ENCODE peak calls at places on chromosome 22, in four cellular contexts. T is activated CD4-positive, alpha-beta T cell treated with anti-CD3 and anti-CD28 coated beads, Interleukin-2, amount 10 ng/mL, durations not matched to agents 7 days and 5 days; K is memory B cell; H is C1 segment of cervical spinal cord. M is an unnamed sample.

GRCh38 chr22:33274214-33274828 is 216.1 kb upstream of the SYN3 start:
- DNase-seq in H (no peak), K (peak; percentile 59), T (peak; percentile 16), M (peak; percentile 22)

GRCh38 chr22:42611076-42611475 is 3.6 kb downstream of the POLDIP3 start:
- DNase-seq in T (no peak), K (no peak), H (no peak), M (no peak)

GRCh38 chr22:24325105-24325757 is 54.6 kb downstream of the SPECC1L start:
- DNase-seq in T (peak; percentile 61), H (no peak), K (peak; percentile 40), M (no peak)

GRCh38 chr22:48832592-48832991 is 995.1 kb downstream of the BRD1 start:
- DNase-seq in H (no peak), K (no peak), T (no peak), M (no peak)

GRCh38 chr22:20479612-20480196 is 15.9 kb downstream of the KLHL22 start:
- DNase-seq in K (no peak), H (no peak), T (no peak), M (no peak)

GRCh38 chr22:48534395-48534958 is 1293.2 kb downstream of the BRD1 start:
- DNase-seq in H (no peak), T (no peak), K (no peak), M (no peak)

GRCh38 chr22:29331213-29331612 is 15.7 kb upstream of the RASL10A start:
- DNase-seq in K (no peak), T (no peak), H (no peak), M (no peak)

GRCh38 chr22:26302726-26303125 is 126.3 kb upstream of the ASPHD2 start:
- DNase-seq in T (no peak), H (no peak), K (no peak), M (no peak)

GRCh38 chr22:24424001-24424900 is 3.1 kb upstream of the ADORA2A start:
- DNase-seq in T (peak; percentile 43), H (no peak), K (no peak), M (peak; percentile 59)

GRCh38 chr22:47801541-47802245 is 1039.2 kb downstream of the TBC1D22A start:
- DNase-seq in T (no peak), H (no peak), K (no peak), M (no peak)

GRCh38 chr22:37282385-37282677 is at the start of gene CYTH4:
- DNase-seq in H (no peak), T (peak; percentile 85), K (peak; percentile 56), M (peak; percentile 64)

GRCh38 chr22:36317658-36318271 is 64.8 kb downstream of the APOL1 start:
- DNase-seq in T (no peak), K (no peak), H (no peak), M (no peak)

GRCh38 chr22:45488764-45489370 is 13.8 kb upstream of the FBLN1 start:
- DNase-seq in H (no peak), T (no peak), K (no peak), M (no peak)

GRCh38 chr22:18114976-18115652 is 4.5 kb downstream of the TUBA8 start:
- DNase-seq in T (no peak), H (no peak), K (no peak), M (no peak)

GRCh38 chr22:28030442-28030841 is 111.4 kb upstream of the PITPNB start:
- DNase-seq in K (no peak), H (no peak), T (no peak), M (no peak)

GRCh38 chr22:39013923-39014722 is at the start of gene APOBEC3C:
- DNase-seq in T (peak; percentile 89), H (peak; percentile 46), K (peak; percentile 63), M (peak; percentile 65)

GRCh38 chr22:46578251-46578823 is 40.9 kb upstream of the CELSR1 start:
- DNase-seq in T (no peak), K (no peak), H (no peak), M (no peak)

GRCh38 chr22:49955581-49956417 is 4.8 kb upstream of the PIM3 start:
- DNase-seq in T (no peak), H (no peak), K (no peak), M (no peak)

GRCh38 chr22:35506259-35506570 is 34.4 kb upstream of the RASD2 start:
- DNase-seq in K (no peak), T (no peak), H (no peak), M (no peak)

GRCh38 chr22:31682751-31683150 is 20.7 kb upstream of the PISD start:
- DNase-seq in T (no peak), H (no peak), K (no peak), M (no peak)

GRCh38 chr22:44578115-44578457 is 80.1 kb upstream of the RTL6 start:
- DNase-seq in T (no peak), H (no peak), K (no peak), M (no peak)

GRCh38 chr22:31230871-31231621 is 18.9 kb downstream of the LIMK2 start:
- DNase-seq in K (peak; percentile 33), H (peak; percentile 24), T (peak; percentile 67), M (no peak)

GRCh38 chr22:37747090-37747714 is 50.4 kb downstream of the TRIOBP start:
- DNase-seq in T (no peak), H (no peak), K (no peak), M (no peak)

GRCh38 chr22:30047364-30047738 is 32.9 kb upstream of the HORMAD2 start:
- DNase-seq in K (no peak), T (peak; percentile 68), H (no peak), M (no peak)

GRCh38 chr22:46391486-46392136 is 56.1 kb downstream of the TRMU start:
- DNase-seq in T (no peak), H (no peak), K (no peak), M (no peak)

GRCh38 chr22:45602824-45603301 is 68.8 kb upstream of the ATXN10 start:
- DNase-seq in T (no peak), H (no peak), K (no peak), M (no peak)

GRCh38 chr22:43183496-43184263 is 3.3 kb downstream of the TTLL12 start:
- DNase-seq in T (no peak), H (no peak), K (no peak), M (no peak)

GRCh38 chr22:21020802-21021429 is 6.0 kb downstream of the P2RX6 start:
- DNase-seq in K (no peak), T (peak; percentile 43), H (no peak), M (no peak)

GRCh38 chr22:25853501-25853900 is 111.5 kb downstream of the MYO18B start:
- DNase-seq in K (no peak), T (no peak), H (no peak), M (no peak)

GRCh38 chr22:22181515-22181959 is 63.0 kb upstream of the VPREB1 start:
- DNase-seq in H (no peak), T (no peak), K (no peak), M (no peak)

GRCh38 chr22:17101475-17102296 is 16.9 kb downstream of the IL17RA start:
- DNase-seq in H (no peak), T (no peak), K (no peak), M (no peak)

GRCh38 chr22:42994917-42995562 is 19.9 kb downstream of the PACSIN2 start:
- DNase-seq in T (no peak), H (no peak), K (no peak), M (no peak)

GRCh38 chr22:35742342-35743100 is 24.8 kb downstream of the APOL5 start:
- DNase-seq in H (no peak), K (no peak), T (no peak), M (no peak)

GRCh38 chr22:47356433-47357011 is 594.1 kb downstream of the TBC1D22A start:
- DNase-seq in T (no peak), K (no peak), H (no peak), M (no peak)

GRCh38 chr22:21657361-21658118 is 8.3 kb upstream of the PPIL2 start:
- DNase-seq in H (peak; percentile 4), T (peak; percentile 84), K (peak; percentile 64), M (peak; percentile 78)

GRCh38 chr22:41075946-41076345 is 16.4 kb upstream of the EP300 start:
- DNase-seq in T (no peak), K (no peak), H (no peak), M (no peak)

GRCh38 chr22:38196791-38197429 is 4.9 kb upstream of the MAFF start:
- DNase-seq in T (no peak), H (no peak), K (no peak), M (no peak)

GRCh38 chr22:24968066-24968561 is 15.6 kb downstream of the KIAA1671 start:
- DNase-seq in H (no peak), T (no peak), K (no peak), M (no peak)